ENCODE peak calls at places on chromosomes 16 and 17, in seven cellular contexts. A is stimulated activated CD4-positive, alpha-beta T cell treated with anti-CD3 and anti-CD28 coated beads, Interleukin-15, amount 100 ng/mL, for 48 hours; E is gastrocnemius medialis; K is putamen; X is EH; L is hippocampal formation; D is germinal center. Y is an unnamed sample.

GRCh38 chr17:33435716-33436301 is 142.7 kb upstream of the ASIC2 start:
- DNase-seq in K (no peak), L (no peak), E (no peak), D (no peak), X (peak; percentile 25), A (no peak), Y (no peak)

GRCh38 chr16:83995756-83996155 is 27.7 kb downstream of the NECAB2 start:
- DNase-seq in K (peak; percentile 63), D (no peak), L (no peak), E (no peak), A (no peak), X (peak; percentile 8), Y (no peak)

GRCh38 chr17:50428831-50429424 is 2.9 kb downstream of the ACSF2 start:
- DNase-seq in D (no peak), K (no peak), L (no peak), E (peak; percentile 84), X (no peak), A (no peak), Y (no peak)

GRCh38 chr17:7888184-7888920 is at the start of gene CHD3:
- DNase-seq in D (no peak), L (no peak), X (no peak), K (no peak), E (no peak), A (peak; percentile 50), Y (peak; percentile 73)

GRCh38 chr17:8163978-8164814 is 1.4 kb upstream of the VAMP2 start:
- DNase-seq in D (no peak), L (no peak), A (peak; percentile 80), E (peak; percentile 90), K (no peak), X (peak; percentile 79), Y (peak; percentile 97)

GRCh38 chr17:41009936-41010335 is 1.0 kb upstream of the KRTAP3-1 start:
- DNase-seq in K (no peak), A (no peak), X (no peak), E (no peak), L (no peak), D (no peak), Y (no peak)

GRCh38 chr17:41796066-41796895 is 9.8 kb upstream of the JUP start:
- DNase-seq in L (no peak), D (no peak), A (no peak), X (no peak), K (no peak), E (no peak), Y (no peak)

GRCh38 chr17:2343421-2343820 is 6.1 kb downstream of the SGSM2 start:
- DNase-seq in A (peak; percentile 49), E (no peak), K (no peak), X (no peak), L (no peak), D (no peak), Y (no peak)

GRCh38 chr17:8060274-8060673 is 21.4 kb downstream of the ALOX15B start:
- DNase-seq in X (peak; percentile 72), A (peak; percentile 47), K (peak; percentile 78), L (peak; percentile 23), D (peak; percentile 70), E (peak; percentile 25), Y (peak; percentile 80)

GRCh38 chr17:5019475-5019956 is 15.7 kb downstream of the SLC52A1 start:
- DNase-seq in A (no peak), K (peak; percentile 21), L (no peak), D (peak; percentile 69), E (no peak), X (peak; percentile 34), Y (no peak)

GRCh38 chr16:85842435-85842834 is 42.9 kb downstream of the COX4I1 start:
- DNase-seq in K (no peak), E (no peak), D (no peak), A (no peak), L (no peak), X (no peak), Y (no peak)

GRCh38 chr16:9123871-9124270 is 32.4 kb downstream of the HAPSTR1 start:
- DNase-seq in K (no peak), X (no peak), E (peak; percentile 84), L (no peak), D (peak; percentile 58), A (no peak), Y (peak; percentile 89)

GRCh38 chr16:762049-762513 is 1.5 kb downstream of the MSLN start:
- DNase-seq in A (no peak), E (no peak), K (no peak), D (no peak), X (no peak), L (no peak), Y (no peak)

GRCh38 chr16:5916711-5917191 is 819.2 kb upstream of the EEF2KMT start:
- DNase-seq in K (no peak), D (no peak), X (no peak), L (no peak), E (no peak), A (no peak), Y (no peak)

GRCh38 chr16:56626685-56627084 is 1.1 kb downstream of the MT1E start:
- DNase-seq in E (peak; percentile 44), L (no peak), D (no peak), X (no peak), A (no peak), K (no peak), Y (no peak)

GRCh38 chr17:78361227-78361683 is 1.4 kb upstream of the SOCS3 start:
- DNase-seq in E (no peak), X (no peak), K (no peak), L (no peak), A (no peak), D (no peak), Y (no peak)

GRCh38 chr16:81718637-81719036 is 60.5 kb upstream of the PLCG2 start:
- DNase-seq in D (no peak), E (no peak), A (no peak), K (no peak), X (no peak), L (no peak), Y (no peak)

GRCh38 chr17:37502009-37502936 is 12.6 kb downstream of the DUSP14 start:
- DNase-seq in L (no peak), D (no peak), A (no peak), E (no peak), X (no peak), K (no peak), Y (no peak)

GRCh38 chr16:48596326-48596725 is 13.7 kb downstream of the N4BP1 start:
- DNase-seq in E (no peak), X (no peak), K (no peak), L (no peak), A (peak; percentile 49), D (no peak), Y (no peak)

GRCh38 chr17:77382966-77383612 is 242.3 kb downstream of the SEC14L1 start:
- DNase-seq in E (no peak), X (peak; percentile 70), D (no peak), L (no peak), K (no peak), A (no peak), Y (no peak)

GRCh38 chr17:30449480-30449879 is 27.7 kb upstream of the GOSR1 start:
- DNase-seq in A (no peak), K (peak; percentile 62), D (no peak), E (no peak), X (no peak), L (peak; percentile 31), Y (no peak)

GRCh38 chr16:52573365-52574104 is 26.6 kb upstream of the TOX3 start:
- DNase-seq in E (no peak), L (no peak), K (no peak), X (no peak), D (no peak), A (no peak), Y (no peak)

GRCh38 chr17:3510090-3510489 is 34.3 kb downstream of the ASPA start:
- DNase-seq in A (no peak), L (no peak), D (no peak), X (no peak), E (no peak), K (no peak), Y (peak; percentile 4)

GRCh38 chr17:80805032-80805751 is 186.4 kb upstream of the CHMP6 start:
- DNase-seq in K (peak; percentile 53), D (no peak), A (no peak), E (no peak), X (peak; percentile 34), L (no peak), Y (no peak)

GRCh38 chr16:88415381-88416323 is 32.9 kb downstream of the ZNF469 start:
- DNase-seq in X (no peak), E (no peak), A (no peak), K (no peak), L (no peak), D (no peak), Y (no peak)

GRCh38 chr16:87860553-87861299 is 8.6 kb downstream of the SLC7A5 start:
- DNase-seq in K (no peak), E (peak; percentile 88), L (no peak), X (peak; percentile 88), A (no peak), D (no peak), Y (peak; percentile 80)

GRCh38 chr16:4376126-4376819 is 4.6 kb downstream of the VASN start:
- DNase-seq in D (no peak), X (peak; percentile 92), K (peak; percentile 78), E (peak; percentile 92), L (peak; percentile 78), A (no peak), Y (peak; percentile 74)

GRCh38 chr17:80775863-80776262 is 215.8 kb upstream of the CHMP6 start:
- DNase-seq in X (no peak), E (no peak), A (no peak), K (no peak), L (no peak), D (no peak), Y (no peak)

GRCh38 chr17:47810200-47810821 is 11.3 kb downstream of the OSBPL7 start:
- DNase-seq in D (no peak), E (no peak), K (no peak), L (no peak), A (no peak), X (peak; percentile 89), Y (peak; percentile 76)

GRCh38 chr17:47987240-47987835 is 16.4 kb downstream of the CDK5RAP3 start:
- DNase-seq in D (no peak), K (no peak), E (no peak), X (peak; percentile 53), L (peak; percentile 29), A (no peak), Y (no peak)

Y was measured in lower leg skin.